ENCODE peak calls at places on chromosomes 1 and 21, in four cellular contexts. C is SK-N-SH, V is astrocyte of the spinal cord, U is right lobe of liver. E is an unnamed sample.

GRCh38 chr21:44520326-44521300 is 19.4 kb downstream of the KRTAP10-1 start:
- DNase-seq in C (no peak), U (no peak), V (no peak), E (no peak)

GRCh38 chr1:99645699-99646531 is at the start of gene PALMD:
- DNase-seq in U (peak), V (no peak), C (peak), E (no peak)

GRCh38 chr1:162065016-162065415 is 4.5 kb upstream of the NOS1AP start:
- DNase-seq in V (no peak), U (no peak), C (no peak), E (no peak)

GRCh38 chr21:28687571-28687970 is 305.1 kb downstream of the LTN1 start:
- DNase-seq in C (no peak), V (no peak), U (no peak), E (no peak)

GRCh38 chr1:90729484-90730246 is 12.6 kb upstream of the BARHL2 start:
- DNase-seq in C (peak), V (no peak), U (no peak), E (no peak)

GRCh38 chr1:88646852-88647645 is 37.0 kb upstream of the PKN2 start:
- DNase-seq in U (no peak), C (no peak), V (no peak), E (no peak)

GRCh38 chr1:246048693-246049092 is 458.4 kb downstream of the SMYD3 start:
- DNase-seq in V (no peak), U (no peak), C (peak), E (no peak)

GRCh38 chr1:3708696-3709246 is 43.5 kb upstream of the CCDC27 start:
- DNase-seq in V (no peak), C (no peak), U (no peak), E (no peak)

GRCh38 chr1:180956028-180956640 is 43.4 kb downstream of the KIAA1614 start:
- DNase-seq in V (no peak), U (no peak), C (peak), E (no peak)

GRCh38 chr1:244412116-244412639 is 39.5 kb downstream of the ADSS2 start:
- DNase-seq in C (no peak), V (no peak), U (no peak), E (no peak)

GRCh38 chr1:244413736-244414135 is 38.0 kb downstream of the ADSS2 start:
- DNase-seq in U (no peak), V (peak), C (no peak), E (no peak)

GRCh38 chr1:244419004-244419403 is 32.7 kb downstream of the ADSS2 start:
- DNase-seq in U (no peak), C (no peak), V (no peak), E (no peak)

GRCh38 chr1:244409648-244410164 is 42.0 kb downstream of the ADSS2 start:
- DNase-seq in U (no peak), V (no peak), C (no peak), E (no peak)

DNA sequence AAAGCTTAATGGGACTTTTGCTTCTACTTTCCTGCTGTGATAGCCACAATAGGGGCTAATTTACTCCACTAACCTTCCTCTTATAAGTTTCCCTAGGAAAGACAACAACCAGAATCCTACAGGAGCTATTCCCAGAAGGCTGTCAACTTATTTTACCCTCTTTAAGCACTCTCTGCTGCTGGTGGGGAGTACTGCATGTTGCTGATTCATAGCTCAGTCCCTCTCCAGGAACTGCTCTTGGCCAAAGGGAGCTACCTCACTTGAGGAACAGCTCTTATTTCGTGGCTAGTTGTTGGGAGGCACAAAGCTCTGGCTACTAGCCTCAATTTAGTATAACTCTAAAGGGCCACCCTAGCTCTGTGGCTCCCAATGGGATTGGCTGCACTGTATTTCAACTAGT is 37.2 kb downstream of the ADSS2 start:
- DNase-seq in U (no peak), C (no peak), V (peak), E (peak)
- TF ChIP-seq CTCF in U (no peak), C (peak), V (peak), E (peak)

GRCh38 chr1:225847610-225848009 is 34.6 kb downstream of the TMEM63A start:
- DNase-seq in U (peak), V (no peak), C (no peak), E (no peak)
- H3K4me3 ChIP-seq in U (no peak), V (no peak), C (no peak), E (no peak)

DNA sequence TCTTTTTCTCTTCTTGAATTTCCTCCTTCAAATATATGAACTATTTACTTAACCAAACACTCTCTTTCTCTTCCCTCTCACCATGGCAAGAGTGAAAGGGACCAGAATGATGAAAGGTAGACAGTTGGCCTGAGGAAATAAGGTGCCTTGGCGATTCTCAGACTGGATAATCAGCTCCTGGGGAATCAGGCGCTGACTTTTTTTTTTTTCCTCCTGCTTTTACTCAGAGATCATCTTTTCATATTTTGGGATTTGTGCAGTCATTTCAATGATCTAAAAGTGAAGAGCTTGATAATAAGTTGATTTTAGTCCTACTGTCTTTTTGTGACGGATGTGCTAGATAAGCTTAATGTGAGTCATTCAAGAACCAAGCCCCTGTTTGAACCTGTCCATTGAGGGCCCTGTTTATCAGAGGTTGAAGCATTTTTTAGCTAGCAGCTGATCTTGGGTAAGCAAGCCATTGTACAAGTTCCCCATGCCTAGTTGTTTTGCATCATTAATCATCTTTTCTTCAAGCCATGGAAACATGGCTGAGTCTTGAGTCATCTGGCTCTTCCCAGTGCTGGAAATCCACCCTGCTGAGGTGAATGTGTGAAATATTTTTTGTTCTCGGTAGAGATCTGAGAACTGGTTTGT is 40.8 kb downstream of the ITSN1 start:
- DNase-seq in C (no peak), U (no peak), V (peak), E (peak)
- TF ChIP-seq CTCF in C (no peak), U (no peak), V (no peak), E (no peak)

GRCh38 chr1:209937996-209938959 is at the start of gene SYT14:
- DNase-seq in V (peak), C (peak), U (no peak), E (peak)
- H3K4me3 ChIP-seq in V (peak), C (peak), U (no peak), E (peak)

GRCh38 chr1:8989061-8989460 is 37.2 kb downstream of the SLC2A7 start:
- DNase-seq in V (no peak), U (no peak), C (no peak), E (no peak)

GRCh38 chr1:8989821-8990220 is 36.4 kb downstream of the SLC2A7 start:
- DNase-seq in C (no peak), U (no peak), V (no peak), E (peak)

GRCh38 chr1:8988618-8988967 is 37.6 kb downstream of the SLC2A7 start:
- DNase-seq in C (no peak), U (no peak), V (no peak), E (no peak)

GRCh38 chr1:8987881-8988617 is 38.2 kb downstream of the SLC2A7 start:
- DNase-seq in V (peak), C (peak), U (peak), E (peak)

GRCh38 chr1:8992936-8993687 is 33.1 kb downstream of the SLC2A7 start:
- DNase-seq in U (peak), V (no peak), C (no peak), E (no peak)
- TF ChIP-seq CTCF in U (no peak), V (peak), C (peak), E (peak)

GRCh38 chr1:10693152-10693496 is 103.3 kb downstream of the CASZ1 start:
- DNase-seq in C (no peak), U (no peak), V (no peak), E (no peak)
- H3K4me3 ChIP-seq in C (peak), U (peak), V (peak), E (peak)